ENCODE peak calls at places on chromosome 16, in five cellular contexts. Z, N, P, Q and Y are unnamed samples.

GRCh38 chr16:55876854-55877253 is 1.7 kb upstream of the CES5A start:
- DNase-seq in P (no peak), Q (no peak), N (no peak), Z (no peak), Y (no peak)

GRCh38 chr16:47043200-47043599 is 69.7 kb upstream of the DNAJA2 start:
- DNase-seq in P (no peak), Q (no peak), N (no peak), Z (no peak), Y (no peak)

GRCh38 chr16:84593825-84594724 is 23.8 kb downstream of the COTL1 start:
- DNase-seq in Z (peak), N (no peak), Q (peak), P (no peak), Y (no peak)

GRCh38 chr16:85395207-85395912 is 217.8 kb upstream of the GSE1 start:
- DNase-seq in Z (no peak), N (peak), Q (peak), P (no peak), Y (no peak)

GRCh38 chr16:68636064-68636551 is 9.0 kb upstream of the CDH3 start:
- DNase-seq in Q (no peak), Z (no peak), N (no peak), P (no peak), Y (no peak)

GRCh38 chr16:15866451-15866850 is 9.6 kb upstream of the MYH11 start:
- DNase-seq in Q (no peak), N (no peak), Z (no peak), P (no peak), Y (no peak)

GRCh38 chr16:84138824-84139627 is 6.0 kb downstream of the HSDL1 start:
- DNase-seq in N (peak), Z (no peak), P (no peak), Q (no peak), Y (no peak)

GRCh38 chr16:23060458-23061320 is 88.6 kb downstream of the USP31 start:
- DNase-seq in Q (peak), N (peak), Z (peak), P (peak), Y (peak)

GRCh38 chr16:1543085-1543896 is 9.8 kb downstream of the TMEM204 start:
- DNase-seq in Q (peak), P (no peak), N (peak), Z (peak), Y (no peak)

DNA sequence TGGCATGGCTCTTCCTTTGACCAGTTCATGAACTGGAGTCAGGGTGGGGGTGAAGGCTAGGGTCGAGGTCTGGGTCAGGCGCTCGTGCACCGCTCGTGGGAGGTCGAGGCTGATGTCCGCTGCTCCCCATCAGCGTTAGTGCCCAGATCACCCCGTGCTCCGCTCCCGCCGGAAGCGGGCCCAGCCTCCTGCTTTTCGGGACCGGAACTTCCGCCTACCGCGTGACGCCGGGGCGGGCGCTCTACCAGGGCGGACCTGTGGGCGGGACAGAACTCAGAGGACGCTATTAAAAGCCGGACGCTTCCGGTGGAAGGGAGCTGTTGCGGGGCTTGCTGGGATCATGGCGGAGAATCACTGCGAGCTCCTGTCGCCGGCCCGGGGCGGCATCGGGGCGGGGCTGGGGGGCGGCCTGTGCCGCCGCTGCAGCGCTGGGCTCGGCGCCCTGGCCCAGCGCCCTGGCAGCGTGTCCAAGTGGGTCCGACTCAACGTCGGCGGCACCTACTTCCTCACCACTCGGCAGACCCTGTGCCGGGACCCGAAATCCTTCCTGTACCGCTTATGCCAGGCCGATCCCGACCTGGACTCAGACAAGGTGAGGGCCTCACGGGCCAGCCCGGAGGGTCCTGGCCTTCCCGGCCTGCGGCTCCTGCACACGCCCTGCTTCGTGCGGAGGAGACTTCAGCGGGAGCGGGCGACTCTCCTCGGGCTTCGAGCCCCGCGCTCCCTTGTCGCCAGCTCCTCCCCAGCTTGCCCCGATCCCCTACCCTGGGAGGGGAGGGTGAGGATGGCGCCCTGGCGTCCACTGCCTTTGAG is at the start of gene KCTD5:
- DNase-seq in P (peak), Z (peak), N (peak), Q (peak), Y (peak)
- H2AFZ ChIP-seq in P (peak), Z (no peak), N (peak), Q (peak), Y (peak)

DNA sequence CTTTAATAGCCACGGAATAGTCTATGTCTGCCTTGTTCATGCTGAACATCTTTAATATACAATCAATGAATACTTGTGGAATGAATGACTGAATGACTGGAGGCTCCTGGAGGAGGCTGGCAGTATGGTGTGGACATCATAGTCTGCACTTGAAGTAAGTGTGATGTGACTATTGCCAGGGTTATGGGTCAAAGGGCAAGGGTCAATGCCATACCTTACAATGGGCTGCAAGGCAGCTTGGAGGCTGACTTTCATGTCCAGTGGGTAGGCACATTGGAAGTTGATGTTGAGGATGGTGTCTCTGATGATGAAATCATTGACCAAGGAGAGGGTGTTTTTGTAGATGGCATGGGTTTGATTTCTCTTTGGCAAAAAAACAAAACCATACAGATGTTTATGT is 7.9 kb downstream of the GP2 start:
- DNase-seq in P (no peak), Q (no peak), N (no peak), Z (no peak), Y (no peak)
- H2BK12ac ChIP-seq in P (no peak), Q (no peak), N (no peak), Z (no peak), Y (no peak)

GRCh38 chr16:54285414-54286066 is 1.0 kb downstream of the IRX3 start:
- DNase-seq in P (no peak), N (no peak), Q (no peak), Z (peak), Y (peak)
- H2AFZ ChIP-seq in P (peak), N (no peak), Q (no peak), Z (no peak), Y (peak)

GRCh38 chr16:71635632-71636031 is 9.6 kb downstream of the MARVELD3 start:
- DNase-seq in P (no peak), Z (no peak), Q (no peak), N (no peak), Y (no peak)

GRCh38 chr16:71630808-71631207 is 4.8 kb downstream of the MARVELD3 start:
- DNase-seq in Q (peak), P (no peak), Z (no peak), N (no peak), Y (no peak)

GRCh38 chr16:71628810-71629209 is 2.8 kb downstream of the MARVELD3 start:
- DNase-seq in Z (no peak), Q (no peak), P (no peak), N (peak), Y (no peak)

GRCh38 chr16:71629617-71630016 is 3.6 kb downstream of the MARVELD3 start:
- DNase-seq in P (no peak), N (no peak), Z (no peak), Q (no peak), Y (no peak)

DNA sequence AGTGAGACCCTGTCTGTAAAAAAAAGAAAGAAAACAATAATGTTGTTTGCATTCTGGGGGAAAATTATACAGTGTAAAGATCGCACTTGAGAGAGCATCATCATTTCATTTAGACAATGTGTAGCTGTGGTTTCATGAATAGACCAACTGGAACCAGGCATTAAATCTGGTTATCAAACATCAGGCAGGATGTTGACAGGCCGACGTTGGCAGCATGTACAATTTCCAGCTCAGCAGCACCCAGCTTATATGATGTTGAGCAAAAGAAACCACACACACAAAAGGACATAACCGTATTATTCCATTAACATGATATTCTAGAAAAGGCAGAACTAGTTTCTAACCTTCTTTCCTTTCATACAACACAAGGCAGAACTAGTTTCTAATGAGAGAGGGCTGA is 5.8 kb downstream of the MARVELD3 start:
- DNase-seq in Q (no peak), Z (no peak), P (no peak), N (no peak), Y (no peak)
- H2BK12ac ChIP-seq in Q (no peak), Z (no peak), P (no peak), N (no peak), Y (no peak)

GRCh38 chr16:48950184-48950583 is 331.5 kb downstream of the CBLN1 start:
- DNase-seq in Q (no peak), P (no peak), N (no peak), Z (no peak), Y (no peak)

GRCh38 chr16:48947371-48947713 is 334.3 kb downstream of the CBLN1 start:
- DNase-seq in Z (no peak), P (no peak), Q (no peak), N (no peak), Y (no peak)

GRCh38 chr16:48948911-48949310 is 332.7 kb downstream of the CBLN1 start:
- DNase-seq in N (no peak), Q (no peak), Z (no peak), P (no peak), Y (no peak)

GRCh38 chr16:48949636-48950035 is 332.0 kb downstream of the CBLN1 start:
- DNase-seq in Q (no peak), N (peak), P (no peak), Z (no peak), Y (no peak)

DNA sequence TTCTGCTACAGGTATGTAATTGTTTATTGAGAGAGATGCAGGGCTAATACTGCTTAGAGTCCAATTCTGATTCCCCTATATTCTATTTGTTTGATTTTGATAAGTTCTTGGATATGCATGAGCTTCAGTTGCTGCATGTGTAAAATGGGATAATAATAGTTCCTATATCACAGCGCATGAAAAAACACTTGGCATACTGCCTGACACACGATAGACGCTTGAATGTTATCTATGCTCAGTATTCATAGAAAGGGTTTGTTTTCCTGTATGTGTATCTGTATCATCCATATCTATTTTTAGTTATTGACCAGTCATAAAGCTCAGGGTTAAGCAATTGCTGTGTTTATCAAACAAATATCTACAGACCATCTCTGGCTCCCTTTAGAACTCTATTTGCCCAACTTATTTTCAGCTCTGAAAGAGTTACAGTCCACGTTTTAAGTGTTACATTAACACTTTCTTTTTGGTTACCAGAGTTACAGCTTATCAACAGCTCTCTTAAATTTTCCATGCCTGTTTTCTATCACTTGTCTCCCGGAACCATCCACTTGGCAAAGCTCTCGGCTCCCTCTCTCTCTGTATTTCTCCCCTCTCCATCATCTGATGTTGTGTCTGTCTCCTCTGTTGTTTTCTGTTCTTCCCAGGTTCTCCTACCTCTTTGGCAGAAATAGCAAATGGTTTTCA is 334.8 kb downstream of the CBLN1 start:
- DNase-seq in P (no peak), Q (no peak), Z (no peak), N (peak), Y (no peak)
- H2AFZ ChIP-seq in P (no peak), Q (no peak), Z (no peak), N (no peak), Y (no peak)

GRCh38 chr16:67115649-67116048 is 5.9 kb downstream of the PHAF1 start:
- DNase-seq in P (no peak), N (peak), Z (no peak), Q (peak), Y (no peak)

GRCh38 chr16:67112591-67113399 is 3.1 kb downstream of the PHAF1 start:
- DNase-seq in Z (no peak), Q (peak), P (no peak), N (no peak), Y (no peak)

GRCh38 chr16:67116388-67117311 is 6.9 kb downstream of the PHAF1 start:
- DNase-seq in P (no peak), N (peak), Q (no peak), Z (no peak), Y (no peak)

GRCh38 chr16:67111951-67112444 is 2.3 kb downstream of the PHAF1 start:
- DNase-seq in P (no peak), Z (no peak), Q (no peak), N (no peak), Y (no peak)

GRCh38 chr16:67114793-67115192 is 5.1 kb downstream of the PHAF1 start:
- DNase-seq in Z (no peak), N (peak), Q (no peak), P (no peak), Y (no peak)
- H2BK12ac ChIP-seq in Z (no peak), N (no peak), Q (no peak), P (no peak), Y (no peak)

GRCh38 chr16:270381-271255 is 5.1 kb downstream of the RGS11 start:
- DNase-seq in P (no peak), Z (peak), N (no peak), Q (no peak), Y (no peak)

GRCh38 chr16:273547-274421 is 2.0 kb downstream of the RGS11 start:
- DNase-seq in P (no peak), N (no peak), Z (no peak), Q (no peak), Y (no peak)

GRCh38 chr16:275786-276232 is at the start of gene RGS11:
- DNase-seq in N (no peak), Z (no peak), Q (no peak), P (no peak), Y (no peak)

GRCh38 chr16:275041-275621 is 613 bp downstream of the RGS11 start:
- DNase-seq in N (no peak), Q (no peak), P (no peak), Z (peak), Y (no peak)

GRCh38 chr16:272633-273546 is 2.9 kb downstream of the RGS11 start:
- DNase-seq in P (no peak), N (no peak), Q (peak), Z (no peak), Y (no peak)
- H2AFZ ChIP-seq in P (no peak), N (no peak), Q (no peak), Z (no peak), Y (no peak)

GRCh38 chr16:48602357-48603014 is 7.5 kb downstream of the N4BP1 start:
- DNase-seq in Z (no peak), P (no peak), Q (no peak), N (no peak), Y (no peak)
- H2BK12ac ChIP-seq in Z (no peak), P (no peak), Q (no peak), N (no peak), Y (no peak)